ENCODE peak calls at places on chromosomes 7 and 10, in ten cellular contexts. Q, Z, B, W, J, D, E, G, A and R are unnamed samples.
A peak's percentile ranks its signal among the peaks of the same experiment; 100 is the strongest.

GRCh38 chr10:75773139-75773801 is 341.8 kb downstream of the LRMDA start:
- DNase-seq in Q (no peak), Z (no peak), B (peak; percentile 98), W (peak; percentile 67), J (no peak), D (no peak), E (peak; percentile 82), G (no peak), A (no peak), R (peak; percentile 25)

GRCh38 chr7:151705744-151706567 is 171.0 kb downstream of the PRKAG2 start:
- DNase-seq in Q (peak; percentile 72), Z (no peak), B (peak; percentile 57), W (peak; percentile 61), J (no peak), D (no peak), E (peak; percentile 70), G (no peak), A (peak; percentile 58), R (peak; percentile 36)

GRCh38 chr10:3754727-3755439 is 30.1 kb downstream of the KLF6 start:
- DNase-seq in Q (peak; percentile 18), Z (no peak), B (peak; percentile 96), W (peak; percentile 84), J (no peak), D (no peak), E (peak; percentile 96), G (no peak), A (no peak), R (peak; percentile 85)

GRCh38 chr10:132770061-132771021 is 15.6 kb downstream of the NKX6-2 start:
- DNase-seq in Q (no peak), Z (no peak), B (no peak), W (no peak), J (no peak), D (no peak), E (no peak), G (no peak), A (no peak), R (no peak)

GRCh38 chr10:62992145-62992721 is 140.9 kb upstream of the NRBF2 start:
- DNase-seq in Q (no peak), Z (no peak), B (peak; percentile 83), W (no peak), J (no peak), D (peak; percentile 22), E (no peak), G (no peak), A (peak; percentile 7), R (no peak)

GRCh38 chr10:70139997-70140250 is 6.6 kb downstream of the TYSND1 start:
- DNase-seq in Q (no peak), Z (peak; percentile 41), B (no peak), W (no peak), J (no peak), D (no peak), E (no peak), G (no peak), A (no peak), R (no peak)

GRCh38 chr7:116872026-116872425 is 9.6 kb downstream of the CAPZA2 start:
- DNase-seq in Q (no peak), Z (no peak), B (no peak), W (no peak), J (no peak), D (no peak), E (no peak), G (no peak), A (no peak), R (no peak)

GRCh38 chr10:131851332-131851731 is 49.5 kb upstream of the PPP2R2D start:
- DNase-seq in Q (no peak), Z (no peak), B (no peak), W (no peak), J (no peak), D (no peak), E (no peak), G (no peak), A (no peak), R (no peak)

GRCh38 chr7:157077986-157078644 is 60.6 kb upstream of the UBE3C start:
- DNase-seq in Q (peak; percentile 60), Z (no peak), B (no peak), W (no peak), J (no peak), D (no peak), E (no peak), G (no peak), A (peak; percentile 8), R (no peak)

GRCh38 chr7:140928491-140929309 is 4.0 kb upstream of the BRAF start:
- DNase-seq in Q (no peak), Z (no peak), B (no peak), W (no peak), J (no peak), D (no peak), E (peak; percentile 37), G (no peak), A (no peak), R (no peak)

GRCh38 chr10:16728266-16728665 is 89.0 kb downstream of the RSU1 start:
- DNase-seq in Q (no peak), Z (no peak), B (no peak), W (no peak), J (no peak), D (no peak), E (no peak), G (no peak), A (no peak), R (no peak)

GRCh38 chr10:31646519-31646918 is 282.1 kb downstream of the ARHGAP12 start:
- DNase-seq in Q (no peak), Z (no peak), B (peak; percentile 55), W (no peak), J (no peak), D (no peak), E (no peak), G (no peak), A (no peak), R (peak; percentile 12)

GRCh38 chr10:42937048-42937447 is 139.8 kb upstream of the RET start:
- DNase-seq in Q (no peak), Z (no peak), B (no peak), W (no peak), J (no peak), D (no peak), E (no peak), G (no peak), A (no peak), R (no peak)

GRCh38 chr7:100053201-100053600 is 3.6 kb downstream of the ZSCAN21 start:
- DNase-seq in Q (no peak), Z (peak; percentile 70), B (peak; percentile 86), W (peak; percentile 77), J (no peak), D (no peak), E (peak; percentile 63), G (no peak), A (peak; percentile 22), R (peak; percentile 77)

GRCh38 chr10:73973427-73973826 is 24.5 kb upstream of the VCL start:
- DNase-seq in Q (no peak), Z (no peak), B (no peak), W (no peak), J (no peak), D (no peak), E (no peak), G (no peak), A (no peak), R (no peak)

GRCh38 chr10:4347397-4347796 is 478.6 kb upstream of the AKR1E2 start:
- DNase-seq in Q (no peak), Z (no peak), B (no peak), W (no peak), J (no peak), D (no peak), E (no peak), G (no peak), A (no peak), R (no peak)

GRCh38 chr7:74214816-74215630 is 5.2 kb downstream of the LAT2 start:
- DNase-seq in Q (no peak), Z (no peak), B (no peak), W (no peak), J (no peak), D (no peak), E (no peak), G (no peak), A (no peak), R (no peak)

GRCh38 chr10:101237080-101237817 is 8.0 kb upstream of the LBX1 start:
- DNase-seq in Q (peak; percentile 77), Z (no peak), B (no peak), W (no peak), J (no peak), D (no peak), E (no peak), G (no peak), A (no peak), R (no peak)

GRCh38 chr10:101235766-101236165 is 6.5 kb upstream of the LBX1 start:
- DNase-seq in Q (no peak), Z (no peak), B (no peak), W (no peak), J (no peak), D (no peak), E (no peak), G (no peak), A (no peak), R (no peak)

GRCh38 chr10:101237908-101238731 is 8.9 kb upstream of the LBX1 start:
- DNase-seq in Q (no peak), Z (no peak), B (no peak), W (no peak), J (no peak), D (no peak), E (no peak), G (no peak), A (no peak), R (no peak)

GRCh38 chr10:101236376-101237079 is 7.3 kb upstream of the LBX1 start:
- DNase-seq in Q (peak; percentile 75), Z (no peak), B (peak; percentile 30), W (no peak), J (no peak), D (no peak), E (no peak), G (no peak), A (no peak), R (peak; percentile 11)

GRCh38 chr10:101238732-101239105 is 9.5 kb upstream of the LBX1 start:
- DNase-seq in Q (no peak), Z (no peak), B (no peak), W (no peak), J (no peak), D (no peak), E (no peak), G (no peak), A (no peak), R (no peak)
- TF ChIP-seq CTCF in Q (peak; percentile 93), Z (peak; percentile 13), B (peak; percentile 16), W (peak; percentile 47), J (no peak), D (peak; percentile 41), E (peak; percentile 21), G (no peak), A (peak; percentile 70), R (peak; percentile 65)

GRCh38 chr7:42065942-42066341 is 171.1 kb downstream of the GLI3 start:
- DNase-seq in Q (no peak), Z (no peak), B (no peak), W (no peak), J (no peak), D (no peak), E (no peak), G (no peak), A (no peak), R (no peak)
- TF ChIP-seq CTCF in Q (no peak), Z (no peak), B (no peak), W (no peak), J (no peak), D (no peak), E (no peak), G (no peak), A (no peak), R (no peak)

GRCh38 chr10:11589738-11590137 is 21.7 kb downstream of the USP6NL start:
- DNase-seq in Q (no peak), Z (no peak), B (no peak), W (no peak), J (no peak), D (no peak), E (no peak), G (no peak), A (no peak), R (no peak)
- TF ChIP-seq CTCF in Q (no peak), Z (no peak), B (no peak), W (no peak), J (no peak), D (no peak), E (no peak), G (no peak), A (no peak), R (no peak)

GRCh38 chr10:96272256-96272985 is 1.1 kb upstream of the BLNK start:
- DNase-seq in Q (no peak), Z (no peak), B (no peak), W (no peak), J (no peak), D (no peak), E (no peak), G (no peak), A (no peak), R (no peak)
- TF ChIP-seq CTCF in Q (no peak), Z (no peak), B (no peak), W (no peak), J (no peak), D (no peak), E (no peak), G (no peak), A (no peak), R (no peak)